ENCODE peak calls at places on chromosomes 5 and 9, in four cellular contexts. V is heart right ventricle, X is H9, I is right lobe of liver. Y is an unnamed sample.

GRCh38 chr5:1349246-1349645 is 4.3 kb upstream of the CLPTM1L start:
- DNase-seq in I (no peak), X (no peak), V (no peak), Y (no peak)

GRCh38 chr5:88251048-88251711 is 17.5 kb downstream of the TMEM161B start:
- DNase-seq in I (no peak), V (no peak), X (no peak), Y (no peak)

GRCh38 chr9:88991066-88992030 is at the start of gene S1PR3:
- DNase-seq in X (peak; percentile 82), V (peak; percentile 79), I (peak; percentile 62), Y (no peak)

GRCh38 chr5:97838214-97838613 is 655.2 kb upstream of the RIOK2 start:
- DNase-seq in V (no peak), X (no peak), I (no peak), Y (no peak)

GRCh38 chr9:4828776-4829175 is 36.0 kb downstream of the RCL1 start:
- DNase-seq in V (no peak), X (no peak), I (no peak), Y (no peak)

GRCh38 chr5:55857247-55857640 is 6.1 kb downstream of the IL31RA start:
- DNase-seq in I (no peak), X (no peak), V (no peak), Y (no peak)

GRCh38 chr9:2291980-2292704 is 277.0 kb downstream of the SMARCA2 start:
- DNase-seq in X (no peak), V (no peak), I (no peak), Y (no peak)

GRCh38 chr5:68460147-68460760 is 244.7 kb downstream of the PIK3R1 start:
- DNase-seq in I (no peak), V (no peak), X (no peak), Y (no peak)

GRCh38 chr9:117775576-117775975 is 71.4 kb downstream of the TLR4 start:
- DNase-seq in I (no peak), V (no peak), X (no peak), Y (no peak)

GRCh38 chr5:174553556-174553955 is 170.8 kb upstream of the MSX2 start:
- DNase-seq in X (no peak), I (no peak), V (peak; percentile 15), Y (no peak)

GRCh38 chr5:109324941-109325340 is 84.8 kb downstream of the PJA2 start:
- DNase-seq in V (no peak), X (no peak), I (no peak), Y (no peak)

GRCh38 chr9:12195456-12195855 is 497.7 kb upstream of the TYRP1 start:
- DNase-seq in I (no peak), X (no peak), V (no peak), Y (no peak)

DNA sequence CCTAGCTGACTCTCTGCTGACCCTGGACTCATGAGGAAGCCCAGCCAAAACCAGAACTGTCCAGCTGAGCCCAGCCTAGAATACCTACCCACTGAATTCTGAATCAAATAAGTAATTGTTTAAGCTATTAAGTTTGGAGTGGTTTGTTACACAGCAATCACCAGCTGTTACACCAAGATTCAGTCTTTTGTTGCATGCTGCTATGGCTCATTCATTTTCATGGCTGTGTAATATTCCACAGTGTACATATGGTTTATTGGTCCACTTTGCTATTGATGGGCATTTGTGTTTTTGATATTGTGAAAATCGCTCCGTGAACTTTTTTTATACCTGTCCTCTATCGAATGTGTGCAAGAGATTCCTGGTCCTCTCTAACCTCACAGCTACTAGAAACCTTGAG is 156.4 kb downstream of the FGF18 start:
- DNase-seq in I (no peak), V (no peak), X (no peak), Y (no peak)
- H3K27ac ChIP-seq in I (no peak overlapping the region), V (no peak overlapping the region), X (no peak overlapping the region), Y (no peak overlapping the region)

DNA sequence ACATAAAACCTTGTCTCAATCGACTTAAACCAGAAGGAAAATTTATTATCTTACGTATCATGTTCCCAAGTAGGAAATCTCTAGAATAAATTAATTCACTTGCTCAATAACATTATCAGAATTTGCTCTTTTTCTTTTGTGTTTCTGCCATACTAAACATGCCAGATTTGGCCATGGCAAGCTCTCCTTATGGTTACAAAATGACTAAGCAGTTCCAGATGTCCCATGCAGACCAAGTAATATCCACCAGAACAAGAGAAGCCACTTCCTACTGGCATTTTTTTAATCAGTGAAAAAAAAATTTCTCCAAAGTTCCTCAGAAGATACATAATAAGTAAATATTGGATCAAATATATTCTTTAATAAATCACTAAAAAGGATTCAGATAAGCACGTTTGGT is 25.2 kb upstream of the ADAMTS6 start:
- DNase-seq in X (no peak), I (no peak), V (no peak), Y (no peak)
- H3K27ac ChIP-seq in X (no peak overlapping the region), I (no peak overlapping the region), V (no peak overlapping the region), Y (no peak overlapping the region)

GRCh38 chr5:33361781-33362180 is 79.0 kb upstream of the TARS1 start:
- DNase-seq in I (no peak), X (no peak), V (no peak), Y (no peak)

GRCh38 chr5:33364406-33364805 is 76.4 kb upstream of the TARS1 start:
- DNase-seq in V (no peak), I (no peak), X (no peak), Y (no peak)

GRCh38 chr5:33362915-33363314 is 77.8 kb upstream of the TARS1 start:
- DNase-seq in X (peak; percentile 31), I (no peak), V (no peak), Y (no peak)

GRCh38 chr5:33367396-33367795 is 73.4 kb upstream of the TARS1 start:
- DNase-seq in I (no peak), X (no peak), V (no peak), Y (no peak)

GRCh38 chr5:33363537-33363936 is 77.2 kb upstream of the TARS1 start:
- DNase-seq in V (no peak), X (no peak), I (no peak), Y (no peak)
- H3K27ac ChIP-seq in V (peak overlapping the region; percentile 81), X (no peak overlapping the region), I (peak overlapping the region; percentile 13), Y (no peak overlapping the region)

GRCh38 chr9:137128158-137129088 is 10.5 kb upstream of the GRIN1 start:
- DNase-seq in X (no peak), I (no peak), V (no peak), Y (no peak)

GRCh38 chr9:137129089-137129455 is 9.9 kb upstream of the GRIN1 start:
- DNase-seq in X (no peak), I (no peak), V (no peak), Y (no peak)

GRCh38 chr9:137127301-137128157 is 11.4 kb upstream of the GRIN1 start:
- DNase-seq in I (no peak), X (no peak), V (no peak), Y (no peak)

GRCh38 chr9:137129456-137130175 is 9.3 kb upstream of the GRIN1 start:
- DNase-seq in I (peak; percentile 90), X (peak; percentile 92), V (peak; percentile 90), Y (peak; percentile 70)

GRCh38 chr9:137130176-137130755 is 8.7 kb upstream of the GRIN1 start:
- DNase-seq in X (peak; percentile 34), I (no peak), V (no peak), Y (no peak)
- H3K27ac ChIP-seq in X (no peak overlapping the region), I (no peak overlapping the region), V (peak overlapping the region; percentile 87), Y (no peak overlapping the region)

DNA sequence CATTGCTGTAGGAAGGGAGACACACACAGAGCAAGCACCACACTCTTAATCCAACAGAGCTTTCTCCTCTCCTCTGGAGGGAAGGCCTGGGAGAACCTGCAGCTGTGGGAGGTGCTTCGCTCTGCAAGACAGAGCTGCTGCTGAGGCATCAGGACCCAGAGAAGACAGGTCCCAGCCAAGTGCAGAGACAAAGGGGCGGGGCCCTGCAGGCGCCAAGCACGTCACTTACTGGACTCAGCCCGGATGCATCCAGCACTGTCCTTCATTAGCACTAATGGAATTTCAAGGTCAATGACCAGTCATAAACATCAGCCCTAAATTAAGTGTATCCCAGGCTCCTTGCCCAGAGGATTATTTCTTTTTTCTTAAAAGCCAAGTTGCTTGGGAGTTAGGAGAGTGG is 337.1 kb upstream of the PANK3 start:
- DNase-seq in X (peak; percentile 76), I (peak; percentile 55), V (peak; percentile 30), Y (no peak)
- H3K27ac ChIP-seq in X (no peak overlapping the region), I (no peak overlapping the region), V (no peak overlapping the region), Y (no peak overlapping the region)

GRCh38 chr5:111783537-111783936 is 26.5 kb upstream of the NREP start:
- DNase-seq in V (no peak), I (no peak), X (no peak), Y (no peak)
- H3K27ac ChIP-seq in V (no peak overlapping the region), I (no peak overlapping the region), X (no peak overlapping the region), Y (no peak overlapping the region)

GRCh38 chr5:41264019-41264418 is 50.7 kb upstream of the C6 start:
- DNase-seq in I (no peak), X (no peak), V (no peak), Y (no peak)
- H3K27ac ChIP-seq in I (peak overlapping the region; percentile 7), X (no peak overlapping the region), V (no peak overlapping the region), Y (no peak overlapping the region)

GRCh38 chr5:143065185-143065584 is 295.0 kb downstream of the ARHGAP26 start:
- DNase-seq in V (no peak), X (no peak), I (no peak), Y (no peak)
- H3K27ac ChIP-seq in V (peak overlapping the region; percentile 85), X (no peak overlapping the region), I (no peak overlapping the region), Y (peak overlapping the region; percentile 4)

Y was measured in caudate nucleus.